ENCODE peak calls at places on chromosomes 2 and 18, in eight cellular contexts. One of them, this sample, is unnamed.

GRCh38 chr2:204468689-204469429 is 76.4 kb upstream of the PARD3B start:
- DNase-seq in psoas muscle: no peak
- DNase-seq in stomach: no peak
- DNase-seq in hepatocyte: no peak
- DNase-seq in CD8-positive, alpha-beta T cell: no peak
- DNase-seq in astrocyte: peak; percentile 85
- DNase-seq in adrenal gland: no peak
- DNase-seq in GM23338: no peak
- DNase-seq in this sample: no peak

GRCh38 chr2:62471816-62472215 is 34.2 kb downstream of the TMEM17 start:
- DNase-seq in hepatocyte: no peak
- DNase-seq in stomach: no peak
- DNase-seq in CD8-positive, alpha-beta T cell: no peak
- DNase-seq in GM23338: no peak
- DNase-seq in astrocyte: no peak
- DNase-seq in adrenal gland: no peak
- DNase-seq in psoas muscle: peak; percentile 60
- DNase-seq in this sample: peak; percentile 77

GRCh38 chr2:200592414-200593075 is 6.7 kb downstream of the AOX1 start:
- DNase-seq in GM23338: peak; percentile 32
- DNase-seq in hepatocyte: peak; percentile 44
- DNase-seq in astrocyte: no peak
- DNase-seq in psoas muscle: no peak
- DNase-seq in stomach: no peak
- DNase-seq in CD8-positive, alpha-beta T cell: no peak
- DNase-seq in adrenal gland: no peak
- DNase-seq in this sample: no peak

GRCh38 chr2:67854798-67855197 is 208.0 kb downstream of the C1D start:
- DNase-seq in adrenal gland: no peak
- DNase-seq in GM23338: peak; percentile 41
- DNase-seq in stomach: no peak
- DNase-seq in CD8-positive, alpha-beta T cell: no peak
- DNase-seq in astrocyte: no peak
- DNase-seq in hepatocyte: no peak
- DNase-seq in psoas muscle: no peak
- DNase-seq in this sample: no peak

GRCh38 chr18:12076424-12077140 is 17.1 kb upstream of the ANKRD62 start:
- DNase-seq in CD8-positive, alpha-beta T cell: no peak
- DNase-seq in astrocyte: peak; percentile 35
- DNase-seq in adrenal gland: no peak
- DNase-seq in psoas muscle: peak; percentile 49
- DNase-seq in GM23338: peak; percentile 73
- DNase-seq in hepatocyte: peak; percentile 80
- DNase-seq in stomach: peak; percentile 55
- DNase-seq in this sample: no peak

GRCh38 chr2:17765423-17765822 is 11.5 kb downstream of the GEN1 start:
- DNase-seq in GM23338: no peak
- DNase-seq in stomach: no peak
- DNase-seq in astrocyte: no peak
- DNase-seq in psoas muscle: no peak
- DNase-seq in CD8-positive, alpha-beta T cell: no peak
- DNase-seq in adrenal gland: no peak
- DNase-seq in hepatocyte: peak; percentile 28
- DNase-seq in this sample: no peak

GRCh38 chr2:236052206-236052605 is 116.0 kb downstream of the GBX2 start:
- DNase-seq in adrenal gland: no peak
- DNase-seq in hepatocyte: no peak
- DNase-seq in psoas muscle: no peak
- DNase-seq in astrocyte: no peak
- DNase-seq in GM23338: no peak
- DNase-seq in CD8-positive, alpha-beta T cell: no peak
- DNase-seq in stomach: no peak
- DNase-seq in this sample: no peak

GRCh38 chr18:2932247-2933181 is 80.4 kb downstream of the LPIN2 start:
- DNase-seq in astrocyte: peak; percentile 34
- DNase-seq in CD8-positive, alpha-beta T cell: no peak
- DNase-seq in psoas muscle: no peak
- DNase-seq in hepatocyte: peak; percentile 81
- DNase-seq in stomach: no peak
- DNase-seq in GM23338: peak; percentile 84
- DNase-seq in adrenal gland: peak; percentile 56
- DNase-seq in this sample: no peak

GRCh38 chr2:28558421-28558820 is 62.6 kb downstream of the PLB1 start:
- DNase-seq in CD8-positive, alpha-beta T cell: no peak
- DNase-seq in adrenal gland: no peak
- DNase-seq in psoas muscle: no peak
- DNase-seq in GM23338: no peak
- DNase-seq in hepatocyte: no peak
- DNase-seq in astrocyte: no peak
- DNase-seq in stomach: no peak
- DNase-seq in this sample: no peak

GRCh38 chr2:203533696-203534471 is 1.2 kb downstream of the RAPH1 start:
- DNase-seq in psoas muscle: no peak
- DNase-seq in stomach: no peak
- DNase-seq in hepatocyte: peak; percentile 26
- DNase-seq in adrenal gland: no peak
- DNase-seq in astrocyte: peak; percentile 90
- DNase-seq in GM23338: peak; percentile 33
- DNase-seq in CD8-positive, alpha-beta T cell: no peak
- DNase-seq in this sample: no peak

DNA sequence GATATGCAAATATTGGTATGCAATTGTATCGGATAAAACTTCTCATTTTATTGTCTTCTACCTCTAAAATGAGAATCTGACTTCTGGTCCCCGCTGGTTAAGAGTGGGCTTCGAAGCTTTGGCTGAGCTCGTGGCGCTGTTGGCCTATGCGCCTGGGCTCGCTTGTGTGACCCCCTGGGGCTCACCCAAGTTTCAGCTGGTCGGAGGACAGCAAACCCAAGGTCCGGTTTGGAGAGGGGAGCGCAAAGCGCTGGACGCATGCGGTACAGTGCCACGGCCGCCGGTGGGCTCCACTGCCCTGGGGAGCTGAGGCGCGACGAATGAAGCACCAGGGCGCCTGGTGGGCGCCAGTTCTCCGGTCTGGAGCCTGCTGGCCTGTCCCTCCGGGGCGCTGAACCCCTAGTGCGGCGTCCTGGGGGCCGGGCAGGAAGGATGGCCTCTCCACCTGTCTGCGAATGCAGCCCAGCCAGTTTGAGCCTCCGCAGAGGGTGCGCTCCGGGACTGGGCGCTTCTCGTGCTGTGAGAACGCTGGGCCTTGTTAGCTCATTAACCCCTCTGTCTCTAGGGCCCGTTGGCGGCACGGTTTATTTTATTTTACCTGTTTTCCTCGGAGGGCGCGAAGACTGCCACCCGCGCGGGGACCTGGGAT is 10.3 kb downstream of the MEIS1 start:
- DNase-seq in adrenal gland: peak; percentile 54
- DNase-seq in hepatocyte: peak; percentile 35
- DNase-seq in CD8-positive, alpha-beta T cell: no peak
- DNase-seq in stomach: no peak
- DNase-seq in GM23338: peak; percentile 57
- DNase-seq in psoas muscle: peak; percentile 52
- DNase-seq in astrocyte: peak; percentile 54
- DNase-seq in this sample: no peak
- H3K4me3 ChIP-seq in adrenal gland: peak overlapping the region; percentile 71
- H3K4me3 ChIP-seq in hepatocyte: peak overlapping the region; percentile 21
- H3K4me3 ChIP-seq in CD8-positive, alpha-beta T cell: no peak overlapping the region
- H3K4me3 ChIP-seq in stomach: peak overlapping the region; percentile 83
- H3K4me3 ChIP-seq in GM23338: peak overlapping the region; percentile 59
- H3K4me3 ChIP-seq in psoas muscle: peak overlapping the region; percentile 46
- H3K4me3 ChIP-seq in astrocyte: peak overlapping the region; percentile 45
- H3K4me3 ChIP-seq in this sample: peak overlapping the region; percentile 81

DNA sequence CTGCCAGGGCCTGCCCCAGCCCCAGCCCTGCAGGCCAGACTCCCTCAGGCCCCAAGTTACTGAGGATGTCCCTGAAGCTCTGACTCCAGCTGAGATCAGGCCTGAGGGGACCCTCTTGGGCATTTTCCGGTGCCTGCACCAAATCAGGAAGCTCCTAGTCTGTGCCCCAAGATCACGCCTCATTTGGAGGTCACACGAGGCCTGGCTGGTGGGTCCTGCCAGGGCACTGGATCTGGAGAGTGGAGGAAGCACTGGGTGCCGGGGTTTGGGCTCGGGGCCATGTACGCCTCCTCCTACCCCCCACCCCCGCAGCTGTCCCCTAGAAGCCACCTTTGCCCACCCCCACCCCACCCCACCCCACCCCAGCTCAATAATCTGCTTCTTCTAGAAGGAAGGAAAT is 16.2 kb downstream of the SH2D6 start:
- DNase-seq in GM23338: no peak
- DNase-seq in stomach: no peak
- DNase-seq in CD8-positive, alpha-beta T cell: no peak
- DNase-seq in hepatocyte: no peak
- DNase-seq in adrenal gland: no peak
- DNase-seq in psoas muscle: peak; percentile 54
- DNase-seq in astrocyte: no peak
- DNase-seq in this sample: no peak
- H3K4me1 ChIP-seq in GM23338: peaks cover 58% of the 10 kb centered on the region
- H3K4me1 ChIP-seq in stomach: peaks cover 68% of the 10 kb centered on the region
- H3K4me1 ChIP-seq in CD8-positive, alpha-beta T cell: peaks cover 27% of the 10 kb centered on the region
- H3K4me1 ChIP-seq in hepatocyte: peaks cover 52% of the 10 kb centered on the region
- H3K4me1 ChIP-seq in adrenal gland: peaks cover 35% of the 10 kb centered on the region
- H3K4me1 ChIP-seq in psoas muscle: peaks cover 45% of the 10 kb centered on the region
- H3K4me1 ChIP-seq in astrocyte: peaks cover 29% of the 10 kb centered on the region
- H3K4me1 ChIP-seq in this sample: peaks cover 63% of the 10 kb centered on the region

DNA sequence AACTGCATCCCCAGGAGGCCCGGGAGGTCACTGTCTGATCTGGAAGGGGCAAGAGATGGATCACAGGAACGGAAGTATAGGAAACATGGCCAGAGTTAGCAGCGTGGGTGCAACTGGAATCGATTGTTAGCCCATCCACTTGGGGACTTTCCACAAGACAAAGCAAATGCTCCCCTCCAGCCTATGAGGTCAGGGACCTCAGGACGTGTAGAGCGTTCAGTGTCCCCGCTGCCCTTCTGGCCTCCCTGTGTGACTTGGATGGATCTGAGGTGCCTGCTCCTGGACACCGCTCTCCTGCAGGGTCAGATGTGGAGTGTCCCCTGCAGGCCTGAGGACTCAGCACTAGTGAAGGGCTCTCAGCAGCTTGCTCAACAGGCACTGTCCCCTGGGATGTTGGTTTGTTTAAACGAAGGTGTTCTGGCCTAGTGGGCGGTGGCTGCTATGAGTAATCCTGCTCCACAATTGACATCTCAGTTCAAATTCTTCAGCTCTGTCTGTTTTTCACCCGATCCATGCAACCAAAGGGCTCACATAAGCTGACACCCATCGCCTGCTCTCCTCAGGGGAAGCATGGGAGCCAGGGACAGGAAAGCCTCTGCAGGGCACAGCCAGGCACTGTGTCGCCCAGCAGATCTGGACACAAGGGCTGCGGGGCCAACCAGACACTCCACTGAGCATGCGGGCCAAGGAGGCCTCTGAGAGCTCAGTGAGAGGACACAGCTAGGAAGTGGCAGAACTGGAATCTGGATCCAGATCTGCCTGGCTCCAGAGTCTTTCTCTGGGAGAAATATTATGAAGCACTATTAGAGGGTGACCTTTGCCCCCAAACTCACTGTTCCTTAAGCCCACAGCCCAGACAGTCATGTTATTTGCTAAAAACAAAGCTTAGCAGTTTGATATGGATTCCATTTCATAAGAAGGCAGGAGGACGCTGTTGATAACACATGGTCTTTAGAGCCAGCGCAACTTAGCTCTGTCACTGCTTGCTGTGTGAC is 78.5 kb downstream of the RHOB start:
- DNase-seq in CD8-positive, alpha-beta T cell: no peak
- DNase-seq in hepatocyte: peak; percentile 78
- DNase-seq in GM23338: no peak
- DNase-seq in adrenal gland: no peak
- DNase-seq in psoas muscle: peak; percentile 83
- DNase-seq in astrocyte: peak; percentile 32
- DNase-seq in stomach: peak; percentile 44
- DNase-seq in this sample: no peak
- TF ChIP-seq CTCF in CD8-positive, alpha-beta T cell: no peak
- TF ChIP-seq CTCF in hepatocyte: no peak
- TF ChIP-seq CTCF in GM23338: no peak
- TF ChIP-seq CTCF in adrenal gland: no peak
- TF ChIP-seq CTCF in psoas muscle: no peak
- TF ChIP-seq CTCF in astrocyte: no peak
- TF ChIP-seq CTCF in stomach: no peak
- TF ChIP-seq CTCF in this sample: no peak

GRCh38 chr2:177252808-177253531 is 11.6 kb downstream of the NFE2L2 start:
- DNase-seq in CD8-positive, alpha-beta T cell: no peak
- DNase-seq in GM23338: no peak
- DNase-seq in hepatocyte: no peak
- DNase-seq in astrocyte: no peak
- DNase-seq in adrenal gland: no peak
- DNase-seq in psoas muscle: no peak
- DNase-seq in stomach: no peak
- DNase-seq in this sample: no peak

GRCh38 chr2:177249038-177249437 is 15.5 kb downstream of the NFE2L2 start:
- DNase-seq in astrocyte: no peak
- DNase-seq in GM23338: no peak
- DNase-seq in CD8-positive, alpha-beta T cell: no peak
- DNase-seq in adrenal gland: no peak
- DNase-seq in hepatocyte: no peak
- DNase-seq in stomach: no peak
- DNase-seq in psoas muscle: no peak
- DNase-seq in this sample: no peak

GRCh38 chr2:177247693-177248262 is 16.7 kb downstream of the NFE2L2 start:
- DNase-seq in psoas muscle: no peak
- DNase-seq in hepatocyte: no peak
- DNase-seq in stomach: no peak
- DNase-seq in astrocyte: no peak
- DNase-seq in CD8-positive, alpha-beta T cell: no peak
- DNase-seq in GM23338: no peak
- DNase-seq in adrenal gland: no peak
- DNase-seq in this sample: no peak

GRCh38 chr2:177251165-177251542 is 13.4 kb downstream of the NFE2L2 start:
- DNase-seq in GM23338: no peak
- DNase-seq in hepatocyte: no peak
- DNase-seq in psoas muscle: no peak
- DNase-seq in CD8-positive, alpha-beta T cell: no peak
- DNase-seq in astrocyte: no peak
- DNase-seq in stomach: no peak
- DNase-seq in adrenal gland: no peak
- DNase-seq in this sample: no peak

GRCh38 chr2:177250461-177250860 is 14.1 kb downstream of the NFE2L2 start:
- DNase-seq in GM23338: no peak
- DNase-seq in astrocyte: no peak
- DNase-seq in CD8-positive, alpha-beta T cell: no peak
- DNase-seq in stomach: no peak
- DNase-seq in psoas muscle: no peak
- DNase-seq in adrenal gland: no peak
- DNase-seq in hepatocyte: no peak
- DNase-seq in this sample: no peak
- H3K4me3 ChIP-seq in GM23338: no peak overlapping the region
- H3K4me3 ChIP-seq in astrocyte: no peak overlapping the region
- H3K4me3 ChIP-seq in CD8-positive, alpha-beta T cell: no peak overlapping the region
- H3K4me3 ChIP-seq in stomach: no peak overlapping the region
- H3K4me3 ChIP-seq in psoas muscle: no peak overlapping the region
- H3K4me3 ChIP-seq in adrenal gland: no peak overlapping the region
- H3K4me3 ChIP-seq in hepatocyte: no peak overlapping the region
- H3K4me3 ChIP-seq in this sample: no peak overlapping the region

DNA sequence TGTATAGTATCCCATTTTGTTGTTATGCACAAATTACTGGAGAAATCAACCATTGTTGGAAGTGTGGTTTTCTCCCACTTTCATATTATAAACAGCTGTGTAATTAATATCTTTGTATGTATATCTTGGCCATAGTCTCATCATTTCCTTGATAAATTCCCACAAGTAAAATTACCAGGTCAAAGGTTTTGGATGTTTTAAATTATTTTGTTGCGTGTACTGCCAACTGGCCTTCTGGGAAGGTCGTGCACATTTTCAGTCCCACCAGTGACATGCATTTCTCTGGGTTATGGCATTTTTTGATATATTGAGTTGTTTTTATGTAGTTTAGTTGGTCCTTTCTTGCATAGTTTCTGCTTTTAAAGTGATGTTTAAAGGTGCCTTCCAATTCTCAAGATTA is 41.5 kb downstream of the TSHZ1 start:
- DNase-seq in psoas muscle: no peak
- DNase-seq in stomach: no peak
- DNase-seq in hepatocyte: no peak
- DNase-seq in CD8-positive, alpha-beta T cell: no peak
- DNase-seq in adrenal gland: no peak
- DNase-seq in GM23338: no peak
- DNase-seq in astrocyte: no peak
- DNase-seq in this sample: no peak
- H3K4me1 ChIP-seq in psoas muscle: peaks cover 38% of the 10 kb centered on the region
- H3K4me1 ChIP-seq in stomach: peaks cover 68% of the 10 kb centered on the region
- H3K4me1 ChIP-seq in hepatocyte: peaks cover 12% of the 10 kb centered on the region
- H3K4me1 ChIP-seq in CD8-positive, alpha-beta T cell: peaks cover 25% of the 10 kb centered on the region
- H3K4me1 ChIP-seq in adrenal gland: peaks cover 24% of the 10 kb centered on the region
- H3K4me1 ChIP-seq in GM23338: no peaks in the 10 kb centered on the region
- H3K4me1 ChIP-seq in astrocyte: peaks cover 2% of the 10 kb centered on the region
- H3K4me1 ChIP-seq in this sample: peaks cover 78% of the 10 kb centered on the region